ENCODE peak calls at places on chromosomes 7 and 10, in seven cellular contexts. F, R, N, X, L, A and K are unnamed samples.

GRCh38 chr10:36676321-36677169 is 448.9 kb upstream of the ANKRD30A start:
- DNase-seq in X (no peak), A (peak; percentile 27), L (no peak), R (no peak), F (no peak), N (no peak), K (no peak)

GRCh38 chr10:101781984-101782810 is 1.0 kb downstream of the NPM3 start:
- DNase-seq in N (no peak), F (peak; percentile 35), R (no peak), A (peak; percentile 28), X (no peak), L (no peak), K (no peak)

GRCh38 chr10:124882313-124882712 is 59.6 kb upstream of the ZRANB1 start:
- DNase-seq in X (no peak), A (no peak), N (no peak), R (no peak), L (no peak), F (no peak), K (no peak)

GRCh38 chr7:117458977-117459583 is 20.7 kb upstream of the CFTR start:
- DNase-seq in L (no peak), R (peak; percentile 39), F (peak; percentile 21), N (peak; percentile 41), A (peak; percentile 21), X (no peak), K (peak; percentile 18)

GRCh38 chr7:84232653-84233052 is 38.1 kb upstream of the SEMA3A start:
- DNase-seq in F (no peak), A (no peak), X (no peak), N (peak; percentile 42), R (no peak), L (no peak), K (no peak)

GRCh38 chr10:52452600-52453493 is 138.8 kb downstream of the DKK1 start:
- DNase-seq in N (peak; percentile 20), F (no peak), X (no peak), L (no peak), A (no peak), R (no peak), K (peak; percentile 74)

GRCh38 chr7:22934023-22934422 is 79.9 kb downstream of the HYCC1 start:
- DNase-seq in X (no peak), A (no peak), N (no peak), F (no peak), L (no peak), R (no peak), K (no peak)

GRCh38 chr10:128047991-128048826 is 78.0 kb downstream of the MKI67 start:
- DNase-seq in N (no peak), L (no peak), R (no peak), X (no peak), F (no peak), A (no peak), K (peak; percentile 45)

GRCh38 chr10:108877130-108877529 is 1046.2 kb downstream of the XPNPEP1 start:
- DNase-seq in R (no peak), N (no peak), A (peak; percentile 34), F (no peak), L (no peak), X (no peak), K (no peak)

GRCh38 chr7:130037703-130038102 is 13.5 kb downstream of the ZC3HC1 start:
- DNase-seq in N (peak; percentile 8), F (no peak), X (no peak), A (no peak), L (no peak), R (no peak), K (no peak)

GRCh38 chr10:74841265-74841973 is 15.0 kb downstream of the KAT6B start:
- DNase-seq in F (no peak), X (no peak), L (no peak), A (no peak), R (no peak), N (no peak), K (no peak)

GRCh38 chr7:130999926-131000325 is 265.9 kb upstream of the KLF14 start:
- DNase-seq in X (peak; percentile 6), N (no peak), L (no peak), F (no peak), A (no peak), R (peak; percentile 38), K (no peak)

GRCh38 chr10:15585303-15585715 is 134.4 kb downstream of the ITGA8 start:
- DNase-seq in F (peak; percentile 51), A (peak; percentile 66), R (peak; percentile 80), L (no peak), N (peak; percentile 69), X (peak; percentile 84), K (peak; percentile 27)

GRCh38 chr10:124470544-124471449 is 9.2 kb downstream of the LHPP start:
- DNase-seq in N (peak; percentile 31), A (no peak), F (no peak), R (no peak), X (no peak), L (no peak), K (peak; percentile 98)

GRCh38 chr10:63788152-63788821 is 267.1 kb downstream of the REEP3 start:
- DNase-seq in A (no peak), L (no peak), R (no peak), N (no peak), X (no peak), F (no peak), K (no peak)

GRCh38 chr7:151468214-151469023 is 28.5 kb upstream of the CRYGN start:
- DNase-seq in X (no peak), R (no peak), L (no peak), N (no peak), F (no peak), A (no peak), K (no peak)

GRCh38 chr10:130745831-130746230 is 565.7 kb downstream of the TCERG1L start:
- DNase-seq in N (no peak), F (no peak), L (no peak), R (no peak), X (no peak), A (no peak), K (no peak)

GRCh38 chr10:113042961-113043360 is 92.9 kb downstream of the TCF7L2 start:
- DNase-seq in L (no peak), R (no peak), N (no peak), X (no peak), A (no peak), F (no peak), K (no peak)

GRCh38 chr10:132517951-132518521 is 19.6 kb upstream of the INPP5A start:
- DNase-seq in N (no peak), R (no peak), F (no peak), A (no peak), X (peak; percentile 74), L (no peak), K (peak; percentile 60)

GRCh38 chr10:72784551-72785421 is 92.8 kb downstream of the MCU start:
- DNase-seq in N (peak; percentile 60), X (no peak), L (no peak), A (no peak), R (peak; percentile 23), F (peak; percentile 21), K (no peak)

GRCh38 chr10:70564901-70565351 is 37.6 kb downstream of the PRF1 start:
- DNase-seq in N (peak; percentile 23), F (no peak), X (no peak), A (no peak), R (no peak), L (no peak), K (no peak)

GRCh38 chr10:48655426-48656240 is 29.0 kb upstream of the WDFY4 start:
- DNase-seq in R (peak; percentile 31), L (no peak), N (peak; percentile 41), A (peak; percentile 71), X (peak; percentile 68), F (no peak), K (no peak)

GRCh38 chr7:91465595-91466061 is 201.4 kb downstream of the FZD1 start:
- DNase-seq in X (no peak), A (no peak), R (no peak), N (no peak), F (no peak), L (no peak), K (no peak)

GRCh38 chr7:38584443-38585210 is 46.5 kb downstream of the AMPH start:
- DNase-seq in F (no peak), N (no peak), L (no peak), A (no peak), X (no peak), R (no peak), K (no peak)

GRCh38 chr10:103676851-103677417 is 178.4 kb downstream of the SH3PXD2A start:
- DNase-seq in R (no peak), A (no peak), F (no peak), N (no peak), X (no peak), L (no peak), K (no peak)
- TF ChIP-seq JUND in R (no peak), A (no peak), F (no peak), N (no peak), X (no peak), L (no peak), K (no peak)

GRCh38 chr7:65462148-65462716 is 88.6 kb downstream of the ZNF92 start:
- DNase-seq in R (no peak), A (no peak), X (no peak), N (no peak), F (no peak), L (no peak), K (no peak)
- TF ChIP-seq JUND in R (no peak), A (no peak), X (no peak), N (no peak), F (no peak), L (no peak), K (no peak)

GRCh38 chr7:159083698-159084068 is 61.0 kb downstream of the VIPR2 start:
- DNase-seq in X (no peak), R (no peak), A (no peak), N (no peak), F (no peak), L (no peak), K (no peak)
- TF ChIP-seq JUND in X (no peak), R (no peak), A (no peak), N (no peak), F (no peak), L (no peak), K (no peak)

GRCh38 chr7:140604760-140605159 is 35.9 kb downstream of the DENND2A start:
- DNase-seq in X (no peak), N (no peak), R (no peak), F (no peak), A (no peak), L (no peak), K (peak; percentile 27)
- TF ChIP-seq JUND in X (no peak), N (no peak), R (no peak), F (no peak), A (no peak), L (no peak), K (no peak)

GRCh38 chr7:110144599-110144998 is 946.3 kb upstream of the LRRN3 start:
- DNase-seq in A (no peak), X (no peak), N (no peak), R (no peak), F (no peak), L (no peak), K (no peak)
- TF ChIP-seq JUND in A (no peak), X (no peak), N (no peak), R (no peak), F (no peak), L (no peak), K (no peak)

DNA sequence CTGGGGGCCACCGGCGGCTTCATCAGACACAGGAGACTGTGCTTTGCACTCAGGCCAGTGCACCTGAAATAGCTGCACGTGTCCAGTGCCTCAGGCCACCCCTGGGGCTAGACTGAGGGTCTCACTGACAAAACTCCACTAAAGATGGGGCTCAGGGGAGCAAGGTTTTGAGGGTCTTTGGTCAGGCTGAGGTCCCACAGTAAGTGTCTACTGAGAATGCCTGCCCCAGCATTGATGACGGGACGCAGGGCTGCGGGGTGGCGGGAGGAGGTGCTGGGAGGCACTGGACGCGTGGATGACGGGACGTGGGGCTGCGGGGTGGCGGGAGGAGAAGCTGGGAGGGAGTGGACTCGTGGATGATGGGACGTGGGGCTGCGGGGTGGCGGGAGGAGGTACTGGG is 6.6 kb downstream of the FOXL3 start:
- DNase-seq in R (no peak), N (no peak), A (no peak), F (no peak), L (no peak), X (no peak), K (no peak)
- TF ChIP-seq JUND in R (no peak), N (no peak), A (no peak), F (no peak), L (no peak), X (no peak), K (no peak)